ENCODE peak calls at places on chromosomes 16 and 17, in six cellular contexts. One of them, this sample, is unnamed. For H3K4me1, the result is how much of the 10 kb centered on the place peaks cover.

GRCh38 chr17:47257651-47258339 is 4.2 kb downstream of the ITGB3 start:
- DNase-seq in lung: no peak
- DNase-seq in adipocyte: peak
- DNase-seq in esophagus squamous epithelium: no peak
- DNase-seq in tibial nerve: no peak
- DNase-seq in breast epithelium: no peak
- DNase-seq in this sample: no peak

GRCh38 chr17:1959871-1960569 is 65.1 kb downstream of the RTN4RL1 start:
- DNase-seq in lung: no peak
- DNase-seq in tibial nerve: peak
- DNase-seq in esophagus squamous epithelium: no peak
- DNase-seq in breast epithelium: no peak
- DNase-seq in adipocyte: peak
- DNase-seq in this sample: no peak

GRCh38 chr17:75950850-75951554 is 10.2 kb upstream of the FBF1 start:
- DNase-seq in breast epithelium: no peak
- DNase-seq in tibial nerve: no peak
- DNase-seq in esophagus squamous epithelium: no peak
- DNase-seq in adipocyte: peak
- DNase-seq in lung: no peak
- DNase-seq in this sample: no peak

GRCh38 chr17:68697850-68698313 is 96.7 kb upstream of the FAM20A start:
- DNase-seq in tibial nerve: no peak
- DNase-seq in adipocyte: peak
- DNase-seq in lung: no peak
- DNase-seq in esophagus squamous epithelium: no peak
- DNase-seq in breast epithelium: no peak
- DNase-seq in this sample: no peak

GRCh38 chr16:4994719-4995434 is 36.7 kb downstream of the SEC14L5 start:
- DNase-seq in adipocyte: peak
- DNase-seq in breast epithelium: no peak
- DNase-seq in esophagus squamous epithelium: no peak
- DNase-seq in lung: no peak
- DNase-seq in tibial nerve: no peak
- DNase-seq in this sample: no peak

GRCh38 chr17:1058423-1059130 is 61.6 kb downstream of the TIMM22 start:
- DNase-seq in esophagus squamous epithelium: no peak
- DNase-seq in tibial nerve: no peak
- DNase-seq in lung: peak
- DNase-seq in adipocyte: peak
- DNase-seq in breast epithelium: no peak
- DNase-seq in this sample: no peak

GRCh38 chr17:76134911-76135809 is 5.9 kb downstream of the FOXJ1 start:
- DNase-seq in breast epithelium: no peak
- DNase-seq in lung: no peak
- DNase-seq in adipocyte: no peak
- DNase-seq in tibial nerve: no peak
- DNase-seq in esophagus squamous epithelium: no peak
- DNase-seq in this sample: no peak

GRCh38 chr16:10833271-10833670 is 14.7 kb upstream of the TVP23A start:
- DNase-seq in breast epithelium: no peak
- DNase-seq in adipocyte: no peak
- DNase-seq in esophagus squamous epithelium: no peak
- DNase-seq in lung: no peak
- DNase-seq in tibial nerve: no peak
- DNase-seq in this sample: peak

GRCh38 chr17:79522414-79522813 is 88.4 kb downstream of the RBFOX3 start:
- DNase-seq in adipocyte: no peak
- DNase-seq in tibial nerve: no peak
- DNase-seq in esophagus squamous epithelium: no peak
- DNase-seq in breast epithelium: no peak
- DNase-seq in lung: no peak
- DNase-seq in this sample: no peak

GRCh38 chr16:51095114-51095872 is 55.8 kb downstream of the SALL1 start:
- DNase-seq in breast epithelium: no peak
- DNase-seq in adipocyte: no peak
- DNase-seq in lung: no peak
- DNase-seq in tibial nerve: no peak
- DNase-seq in esophagus squamous epithelium: no peak
- DNase-seq in this sample: no peak

GRCh38 chr17:21445091-21445650 is 69.0 kb downstream of the KCNJ12 start:
- DNase-seq in adipocyte: no peak
- DNase-seq in lung: no peak
- DNase-seq in esophagus squamous epithelium: no peak
- DNase-seq in tibial nerve: no peak
- DNase-seq in breast epithelium: no peak
- DNase-seq in this sample: no peak

GRCh38 chr16:27426423-27427408 is 24.7 kb downstream of the IL21R start:
- DNase-seq in adipocyte: peak
- DNase-seq in esophagus squamous epithelium: no peak
- DNase-seq in lung: peak
- DNase-seq in tibial nerve: no peak
- DNase-seq in breast epithelium: peak
- DNase-seq in this sample: peak

GRCh38 chr16:82031116-82032084 is 3.7 kb upstream of the HSD17B2 start:
- DNase-seq in adipocyte: peak
- DNase-seq in breast epithelium: no peak
- DNase-seq in tibial nerve: no peak
- DNase-seq in lung: no peak
- DNase-seq in esophagus squamous epithelium: no peak
- DNase-seq in this sample: no peak

GRCh38 chr17:44865231-44865660 is 17.6 kb downstream of the HIGD1B start:
- DNase-seq in tibial nerve: peak
- DNase-seq in lung: peak
- DNase-seq in breast epithelium: peak
- DNase-seq in esophagus squamous epithelium: no peak
- DNase-seq in adipocyte: peak
- DNase-seq in this sample: peak

GRCh38 chr16:30518552-30518951 is 7.8 kb downstream of the ZNF768 start:
- DNase-seq in tibial nerve: no peak
- DNase-seq in esophagus squamous epithelium: no peak
- DNase-seq in lung: no peak
- DNase-seq in adipocyte: no peak
- DNase-seq in breast epithelium: no peak
- DNase-seq in this sample: no peak

GRCh38 chr17:66837883-66838665 is 3.2 kb downstream of the CACNG5 start:
- DNase-seq in tibial nerve: no peak
- DNase-seq in esophagus squamous epithelium: no peak
- DNase-seq in lung: no peak
- DNase-seq in breast epithelium: no peak
- DNase-seq in adipocyte: no peak
- DNase-seq in this sample: peak

GRCh38 chr16:4682616-4683254 is 10.6 kb upstream of the NUDT16L1 start:
- DNase-seq in breast epithelium: no peak
- DNase-seq in lung: peak
- DNase-seq in esophagus squamous epithelium: no peak
- DNase-seq in adipocyte: peak
- DNase-seq in tibial nerve: no peak
- DNase-seq in this sample: no peak

GRCh38 chr16:88326611-88327485 is 55.9 kb upstream of the ZNF469 start:
- DNase-seq in adipocyte: no peak
- DNase-seq in tibial nerve: no peak
- DNase-seq in esophagus squamous epithelium: no peak
- DNase-seq in breast epithelium: no peak
- DNase-seq in lung: no peak
- DNase-seq in this sample: no peak

GRCh38 chr16:11470676-11471415 is 115.9 kb downstream of the LITAF start:
- DNase-seq in breast epithelium: no peak
- DNase-seq in esophagus squamous epithelium: no peak
- DNase-seq in adipocyte: no peak
- DNase-seq in lung: no peak
- DNase-seq in tibial nerve: no peak
- DNase-seq in this sample: no peak

GRCh38 chr16:87421369-87421912 is 29.3 kb downstream of the MAP1LC3B start:
- DNase-seq in esophagus squamous epithelium: no peak
- DNase-seq in lung: no peak
- DNase-seq in tibial nerve: no peak
- DNase-seq in adipocyte: no peak
- DNase-seq in breast epithelium: no peak
- DNase-seq in this sample: no peak

GRCh38 chr17:32426894-32427293 is 17.4 kb upstream of the PSMD11 start:
- DNase-seq in breast epithelium: no peak
- DNase-seq in adipocyte: no peak
- DNase-seq in esophagus squamous epithelium: no peak
- DNase-seq in tibial nerve: no peak
- DNase-seq in lung: no peak
- DNase-seq in this sample: no peak

GRCh38 chr17:9981344-9981915 is 76.4 kb upstream of the RCVRN start:
- DNase-seq in lung: no peak
- DNase-seq in esophagus squamous epithelium: no peak
- DNase-seq in breast epithelium: no peak
- DNase-seq in adipocyte: no peak
- DNase-seq in tibial nerve: no peak
- DNase-seq in this sample: no peak

GRCh38 chr16:75222271-75222783 is 3.5 kb downstream of the CTRB1 start:
- DNase-seq in breast epithelium: no peak
- DNase-seq in lung: no peak
- DNase-seq in adipocyte: no peak
- DNase-seq in esophagus squamous epithelium: no peak
- DNase-seq in tibial nerve: no peak
- DNase-seq in this sample: no peak

GRCh38 chr17:79977161-79977631 is 58.5 kb downstream of the TBC1D16 start:
- DNase-seq in esophagus squamous epithelium: no peak
- DNase-seq in adipocyte: no peak
- DNase-seq in tibial nerve: no peak
- DNase-seq in lung: no peak
- DNase-seq in breast epithelium: no peak
- DNase-seq in this sample: no peak

GRCh38 chr17:39753514-39754160 is 15.9 kb downstream of the GRB7 start:
- DNase-seq in esophagus squamous epithelium: no peak
- DNase-seq in tibial nerve: no peak
- DNase-seq in adipocyte: peak
- DNase-seq in breast epithelium: peak
- DNase-seq in lung: peak
- DNase-seq in this sample: peak
- H3K4me1 ChIP-seq in esophagus squamous epithelium: under half
- H3K4me1 ChIP-seq in tibial nerve: under half
- H3K4me1 ChIP-seq in adipocyte: under half
- H3K4me1 ChIP-seq in breast epithelium: under half
- H3K4me1 ChIP-seq in lung: under half
- H3K4me1 ChIP-seq in this sample: under half

DNA sequence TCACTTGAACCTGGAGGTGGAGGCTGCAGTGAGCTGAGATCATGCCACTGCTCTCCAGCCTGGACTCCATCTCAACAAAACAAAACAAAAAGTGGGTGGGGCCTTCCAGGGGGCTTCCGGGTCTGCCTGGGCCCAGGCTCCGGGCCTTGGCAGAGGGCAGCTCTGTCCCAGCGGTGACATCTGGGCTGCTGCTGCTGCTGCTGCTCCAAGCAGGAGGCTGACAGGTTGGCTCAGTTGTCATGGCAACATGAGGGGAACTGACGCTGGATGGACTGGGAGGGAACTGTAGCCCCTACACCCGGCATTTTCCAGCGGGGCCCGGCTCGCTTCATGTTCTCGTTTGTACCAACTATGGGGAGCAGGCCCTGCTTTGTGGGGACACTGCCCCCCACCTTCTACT is 4.0 kb downstream of the BAIAP3 start:
- DNase-seq in esophagus squamous epithelium: no peak
- DNase-seq in breast epithelium: no peak
- DNase-seq in lung: no peak
- DNase-seq in adipocyte: no peak
- DNase-seq in tibial nerve: no peak
- DNase-seq in this sample: no peak
- H3K4me1 ChIP-seq in esophagus squamous epithelium: under half
- H3K4me1 ChIP-seq in breast epithelium: under half
- H3K4me1 ChIP-seq in lung: under half
- H3K4me1 ChIP-seq in adipocyte: under half
- H3K4me1 ChIP-seq in tibial nerve: under half
- H3K4me1 ChIP-seq in this sample: under half

GRCh38 chr17:60173304-60173807 is 23.6 kb downstream of the CA4 start:
- DNase-seq in adipocyte: no peak
- DNase-seq in breast epithelium: no peak
- DNase-seq in esophagus squamous epithelium: no peak
- DNase-seq in tibial nerve: no peak
- DNase-seq in lung: no peak
- DNase-seq in this sample: no peak
- H3K4me1 ChIP-seq in adipocyte: under half
- H3K4me1 ChIP-seq in breast epithelium: under half
- H3K4me1 ChIP-seq in esophagus squamous epithelium: under half
- H3K4me1 ChIP-seq in tibial nerve: under half
- H3K4me1 ChIP-seq in lung: under half
- H3K4me1 ChIP-seq in this sample: under half

DNA sequence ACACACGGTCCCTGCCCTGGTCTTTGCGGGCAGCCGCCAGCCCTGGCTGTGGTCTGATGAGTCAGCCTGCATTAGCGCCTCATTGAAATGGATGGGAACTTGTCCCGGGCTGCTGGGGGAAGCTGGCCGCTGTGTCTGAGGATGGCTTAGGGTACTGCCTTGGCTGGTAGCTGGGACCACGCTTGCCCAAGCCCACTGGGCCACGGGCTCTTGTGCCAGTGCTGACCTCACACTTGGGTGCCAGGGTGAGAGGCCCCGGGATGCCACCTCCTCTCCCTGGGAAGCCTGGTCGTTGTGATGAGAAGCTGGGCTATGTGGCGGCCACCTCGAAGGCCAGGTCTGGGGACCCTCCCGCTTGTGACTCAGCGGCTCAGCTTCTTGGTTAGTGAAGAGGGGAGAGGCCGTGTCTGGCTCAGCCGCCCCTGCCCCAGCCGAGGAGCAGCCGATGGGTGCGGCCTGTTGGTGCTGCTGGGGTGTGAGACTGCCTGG is 10.7 kb downstream of the CACNA1H start:
- DNase-seq in breast epithelium: no peak
- DNase-seq in lung: no peak
- DNase-seq in tibial nerve: no peak
- DNase-seq in adipocyte: no peak
- DNase-seq in esophagus squamous epithelium: no peak
- DNase-seq in this sample: no peak
- H3K4me1 ChIP-seq in breast epithelium: under half
- H3K4me1 ChIP-seq in lung: under half
- H3K4me1 ChIP-seq in tibial nerve: under half
- H3K4me1 ChIP-seq in adipocyte: under half
- H3K4me1 ChIP-seq in esophagus squamous epithelium: under half
- H3K4me1 ChIP-seq in this sample: under half

GRCh38 chr16:58442547-58442946 is 50.3 kb downstream of the GINS3 start:
- DNase-seq in breast epithelium: no peak
- DNase-seq in lung: no peak
- DNase-seq in tibial nerve: no peak
- DNase-seq in adipocyte: no peak
- DNase-seq in esophagus squamous epithelium: no peak
- DNase-seq in this sample: no peak
- H3K4me1 ChIP-seq in breast epithelium: under half
- H3K4me1 ChIP-seq in lung: under half
- H3K4me1 ChIP-seq in tibial nerve: under half
- H3K4me1 ChIP-seq in adipocyte: under half
- H3K4me1 ChIP-seq in esophagus squamous epithelium: under half
- H3K4me1 ChIP-seq in this sample: under half